ENCODE peak calls at places on chromosomes 6 and 20, in six cellular contexts. One of them, this sample, is unnamed.

GRCh38 chr20:4026093-4026601 is 10.8 kb upstream of the RNF24 start:
- DNase-seq in progenitor cell of endocrine pancreas: no peak
- DNase-seq in H7: peak; percentile 64
- DNase-seq in activated naive CD4-positive, alpha-beta T cell: no peak
- DNase-seq in amniotic stem cell: peak; percentile 42
- DNase-seq in activated T-cell treated with anti-CD3 and anti-CD28 coated beads, Interleukin-2, amount 50 U/mL, for 4 hours: no peak
- DNase-seq in this sample: no peak

GRCh38 chr6:55277628-55278003 is 49.7 kb upstream of the GFRAL start:
- DNase-seq in progenitor cell of endocrine pancreas: no peak
- DNase-seq in H7: no peak
- DNase-seq in activated naive CD4-positive, alpha-beta T cell: no peak
- DNase-seq in amniotic stem cell: no peak
- DNase-seq in activated T-cell treated with anti-CD3 and anti-CD28 coated beads, Interleukin-2, amount 50 U/mL, for 4 hours: no peak
- DNase-seq in this sample: no peak

GRCh38 chr6:153043719-153044118 is 41.2 kb upstream of the MTRF1L start:
- DNase-seq in progenitor cell of endocrine pancreas: no peak
- DNase-seq in H7: no peak
- DNase-seq in activated naive CD4-positive, alpha-beta T cell: no peak
- DNase-seq in amniotic stem cell: no peak
- DNase-seq in activated T-cell treated with anti-CD3 and anti-CD28 coated beads, Interleukin-2, amount 50 U/mL, for 4 hours: no peak
- DNase-seq in this sample: no peak

GRCh38 chr6:37032239-37032638 is 26.8 kb downstream of the FGD2 start:
- DNase-seq in progenitor cell of endocrine pancreas: no peak
- DNase-seq in H7: peak; percentile 3
- DNase-seq in activated naive CD4-positive, alpha-beta T cell: no peak
- DNase-seq in amniotic stem cell: no peak
- DNase-seq in activated T-cell treated with anti-CD3 and anti-CD28 coated beads, Interleukin-2, amount 50 U/mL, for 4 hours: no peak
- DNase-seq in this sample: no peak

GRCh38 chr6:81933648-81934047 is 181.2 kb upstream of the TENT5A start:
- DNase-seq in progenitor cell of endocrine pancreas: no peak
- DNase-seq in H7: no peak
- DNase-seq in activated naive CD4-positive, alpha-beta T cell: no peak
- DNase-seq in amniotic stem cell: no peak
- DNase-seq in activated T-cell treated with anti-CD3 and anti-CD28 coated beads, Interleukin-2, amount 50 U/mL, for 4 hours: no peak
- DNase-seq in this sample: no peak

GRCh38 chr6:142683688-142684087 is 261.3 kb downstream of the HIVEP2 start:
- DNase-seq in progenitor cell of endocrine pancreas: no peak
- DNase-seq in H7: no peak
- DNase-seq in activated naive CD4-positive, alpha-beta T cell: no peak
- DNase-seq in amniotic stem cell: no peak
- DNase-seq in activated T-cell treated with anti-CD3 and anti-CD28 coated beads, Interleukin-2, amount 50 U/mL, for 4 hours: no peak
- DNase-seq in this sample: no peak

GRCh38 chr6:21820442-21820841 is 226.9 kb downstream of the SOX4 start:
- DNase-seq in progenitor cell of endocrine pancreas: no peak
- DNase-seq in H7: no peak
- DNase-seq in activated naive CD4-positive, alpha-beta T cell: no peak
- DNase-seq in amniotic stem cell: no peak
- DNase-seq in activated T-cell treated with anti-CD3 and anti-CD28 coated beads, Interleukin-2, amount 50 U/mL, for 4 hours: no peak
- DNase-seq in this sample: no peak

GRCh38 chr6:36927691-36928546 is 26.6 kb upstream of the PI16 start:
- DNase-seq in progenitor cell of endocrine pancreas: no peak
- DNase-seq in H7: no peak
- DNase-seq in activated naive CD4-positive, alpha-beta T cell: no peak
- DNase-seq in amniotic stem cell: no peak
- DNase-seq in activated T-cell treated with anti-CD3 and anti-CD28 coated beads, Interleukin-2, amount 50 U/mL, for 4 hours: no peak
- DNase-seq in this sample: no peak

GRCh38 chr6:101454106-101454676 is 60.7 kb downstream of the GRIK2 start:
- DNase-seq in progenitor cell of endocrine pancreas: no peak
- DNase-seq in H7: no peak
- DNase-seq in activated naive CD4-positive, alpha-beta T cell: no peak
- DNase-seq in amniotic stem cell: no peak
- DNase-seq in activated T-cell treated with anti-CD3 and anti-CD28 coated beads, Interleukin-2, amount 50 U/mL, for 4 hours: no peak
- DNase-seq in this sample: no peak

GRCh38 chr20:49179368-49180277 is 8.5 kb downstream of the STAU1 start:
- DNase-seq in progenitor cell of endocrine pancreas: no peak
- DNase-seq in H7: no peak
- DNase-seq in activated naive CD4-positive, alpha-beta T cell: no peak
- DNase-seq in amniotic stem cell: no peak
- DNase-seq in activated T-cell treated with anti-CD3 and anti-CD28 coated beads, Interleukin-2, amount 50 U/mL, for 4 hours: no peak
- DNase-seq in this sample: peak; percentile 71

GRCh38 chr20:33674294-33675126 is at the start of gene NECAB3:
- DNase-seq in progenitor cell of endocrine pancreas: peak; percentile 86
- DNase-seq in H7: peak; percentile 99
- DNase-seq in activated naive CD4-positive, alpha-beta T cell: peak; percentile 12
- DNase-seq in amniotic stem cell: peak; percentile 30
- DNase-seq in activated T-cell treated with anti-CD3 and anti-CD28 coated beads, Interleukin-2, amount 50 U/mL, for 4 hours: peak; percentile 42
- DNase-seq in this sample: peak; percentile 85

GRCh38 chr6:14228571-14228970 is 111.0 kb downstream of the CD83 start:
- DNase-seq in progenitor cell of endocrine pancreas: no peak
- DNase-seq in H7: no peak
- DNase-seq in activated naive CD4-positive, alpha-beta T cell: no peak
- DNase-seq in amniotic stem cell: no peak
- DNase-seq in activated T-cell treated with anti-CD3 and anti-CD28 coated beads, Interleukin-2, amount 50 U/mL, for 4 hours: peak; percentile 41
- DNase-seq in this sample: no peak

GRCh38 chr6:18389479-18389878 is 2.3 kb downstream of the RNF144B start:
- DNase-seq in progenitor cell of endocrine pancreas: no peak
- DNase-seq in H7: no peak
- DNase-seq in activated naive CD4-positive, alpha-beta T cell: no peak
- DNase-seq in amniotic stem cell: no peak
- DNase-seq in activated T-cell treated with anti-CD3 and anti-CD28 coated beads, Interleukin-2, amount 50 U/mL, for 4 hours: no peak
- DNase-seq in this sample: no peak

GRCh38 chr20:38631155-38632022 is 29.8 kb downstream of the ARHGAP40 start:
- DNase-seq in progenitor cell of endocrine pancreas: no peak
- DNase-seq in H7: no peak
- DNase-seq in activated naive CD4-positive, alpha-beta T cell: no peak
- DNase-seq in amniotic stem cell: no peak
- DNase-seq in activated T-cell treated with anti-CD3 and anti-CD28 coated beads, Interleukin-2, amount 50 U/mL, for 4 hours: no peak
- DNase-seq in this sample: no peak

GRCh38 chr6:1024587-1024986 is 287.3 kb upstream of the FOXQ1 start:
- DNase-seq in progenitor cell of endocrine pancreas: no peak
- DNase-seq in H7: no peak
- DNase-seq in activated naive CD4-positive, alpha-beta T cell: no peak
- DNase-seq in amniotic stem cell: peak; percentile 61
- DNase-seq in activated T-cell treated with anti-CD3 and anti-CD28 coated beads, Interleukin-2, amount 50 U/mL, for 4 hours: no peak
- DNase-seq in this sample: no peak